ENCODE peak calls at places on chromosomes 1 and 21, in seven cellular contexts. Z is cardiac fibroblast; P is stimulated activated CD8-positive, alpha-beta memory T cell treated with anti-CD3 and anti-CD28 coated beads, Interleukin-7, amount 100 ng/mL, for 1 hour; N is T-helper 1 cell; A is amygdala; R is astrocyte of the spinal cord; M is DMS53. G is an unnamed sample.

GRCh38 chr1:939511-940107 is 15.9 kb downstream of the SAMD11 start:
- DNase-seq in Z (no peak), M (peak), N (no peak), A (no peak), R (no peak), P (no peak), G (no peak)

GRCh38 chr1:197761654-197762053 is 13.6 kb downstream of the DENND1B start:
- DNase-seq in P (no peak), N (no peak), M (no peak), R (no peak), Z (no peak), A (no peak), G (no peak)

GRCh38 chr1:86756062-86756406 is 51.7 kb downstream of the SH3GLB1 start:
- DNase-seq in Z (no peak), R (no peak), M (peak), P (no peak), A (no peak), N (no peak), G (no peak)

GRCh38 chr1:25867210-25867991 is 8.1 kb downstream of the PAQR7 start:
- DNase-seq in P (no peak), A (no peak), M (peak), N (no peak), Z (no peak), R (no peak), G (no peak)

GRCh38 chr1:18578271-18578670 is 52.4 kb upstream of the PAX7 start:
- DNase-seq in A (no peak), Z (no peak), P (no peak), R (no peak), N (no peak), M (no peak), G (no peak)

GRCh38 chr1:61187380-61188086 is 105.2 kb downstream of the NFIA start:
- DNase-seq in R (no peak), A (peak), N (no peak), Z (no peak), P (no peak), M (no peak), G (no peak)

GRCh38 chr1:66371233-66372005 is 162.5 kb upstream of the SGIP1 start:
- DNase-seq in A (no peak), Z (peak), M (peak), R (peak), P (no peak), N (no peak), G (no peak)

GRCh38 chr1:69553726-69554125 is 14.0 kb upstream of the LRRC7 start:
- DNase-seq in R (no peak), N (no peak), A (no peak), Z (no peak), P (no peak), M (no peak), G (no peak)

GRCh38 chr1:55062801-55063561 is 23.6 kb downstream of the PCSK9 start:
- DNase-seq in R (no peak), P (no peak), N (no peak), Z (no peak), M (no peak), A (no peak), G (no peak)

GRCh38 chr1:196102826-196103225 is 505.4 kb downstream of the KCNT2 start:
- DNase-seq in Z (no peak), R (no peak), P (no peak), A (no peak), M (no peak), N (no peak), G (no peak)

GRCh38 chr21:36209626-36210171 is 53.1 kb downstream of the DOP1B start:
- DNase-seq in A (no peak), M (peak), N (no peak), P (no peak), R (peak), Z (peak), G (peak)

GRCh38 chr1:229203030-229203751 is 67.7 kb upstream of the RAB4A start:
- DNase-seq in M (peak), N (no peak), P (no peak), R (peak), A (no peak), Z (peak), G (no peak)

GRCh38 chr1:197029749-197030148 is 37.3 kb downstream of the F13B start:
- DNase-seq in N (no peak), M (no peak), A (no peak), R (no peak), Z (no peak), P (no peak), G (no peak)

GRCh38 chr1:103931891-103932290 is 182.2 kb downstream of the AMY1C start:
- DNase-seq in M (no peak), P (no peak), R (no peak), A (no peak), Z (no peak), N (no peak), G (no peak)

GRCh38 chr1:68370101-68370915 is 79.4 kb downstream of the RPE65 start:
- DNase-seq in Z (no peak), P (no peak), M (no peak), A (no peak), R (no peak), N (no peak), G (no peak)

GRCh38 chr1:160954158-160955104 is at the start of gene ITLN2:
- DNase-seq in R (peak), N (no peak), Z (peak), P (no peak), A (no peak), M (peak), G (peak)

GRCh38 chr1:79376106-79376505 is 369.6 kb upstream of the ADGRL4 start:
- DNase-seq in Z (peak), R (no peak), P (no peak), A (no peak), N (no peak), M (no peak), G (no peak)

G was measured in T follicular helper cell.